ENCODE peak calls at places on chromosome 21, in ten cellular contexts. R is left ventricle myocardium superior; M is stimulated activated CD8-positive, alpha-beta memory T cell treated with anti-CD3 and anti-CD28 coated beads, Interleukin-4, amount 100 ng/mL, for 4 hours; O is NCI-H460; D is upper lobe of right lung; I is CD8-positive, alpha-beta memory T cell; G is progenitor cell of endocrine pancreas; L is adrenal gland; U is T-cell; Y is GM03348. W is an unnamed sample.

GRCh38 chr21:36188081-36188681 is 31.6 kb downstream of the DOP1B start:
- DNase-seq in R (peak; percentile 75), M (no peak), O (no peak), D (peak; percentile 68), I (no peak), G (no peak), L (peak; percentile 36), U (no peak), Y (no peak), W (no peak)

GRCh38 chr21:42837421-42838211 is 41.7 kb downstream of the WDR4 start:
- DNase-seq in R (peak; percentile 32), M (no peak), O (no peak), D (peak; percentile 60), I (no peak), G (no peak), L (no peak), U (no peak), Y (no peak), W (no peak)

GRCh38 chr21:46206163-46207005 is 22.1 kb upstream of the SPATC1L start:
- DNase-seq in R (no peak), M (no peak), O (no peak), D (peak; percentile 62), I (no peak), G (no peak), L (peak; percentile 8), U (no peak), Y (no peak), W (no peak)

GRCh38 chr21:15135867-15136629 is 71.2 kb upstream of the NRIP1 start:
- DNase-seq in R (no peak), M (no peak), O (no peak), D (no peak), I (no peak), G (no peak), L (no peak), U (no peak), Y (no peak), W (no peak)

GRCh38 chr21:38643404-38644023 is 145.2 kb upstream of the ERG start:
- DNase-seq in R (no peak), M (no peak), O (no peak), D (no peak), I (no peak), G (no peak), L (no peak), U (no peak), Y (no peak), W (no peak)

GRCh38 chr21:35528109-35529042 is 479.3 kb upstream of the RUNX1 start:
- DNase-seq in R (peak; percentile 37), M (no peak), O (no peak), D (peak; percentile 62), I (peak; percentile 53), G (no peak), L (peak; percentile 30), U (peak; percentile 32), Y (peak; percentile 37), W (peak; percentile 59)

GRCh38 chr21:19322360-19322759 is 918.8 kb upstream of the TMPRSS15 start:
- DNase-seq in R (no peak), M (no peak), O (peak; percentile 8), D (no peak), I (no peak), G (no peak), L (no peak), U (no peak), Y (no peak), W (peak; percentile 35)

GRCh38 chr21:36703626-36704280 is 4.8 kb downstream of the SIM2 start:
- DNase-seq in R (no peak), M (no peak), O (no peak), D (peak; percentile 53), I (no peak), G (no peak), L (no peak), U (no peak), Y (no peak), W (no peak)

GRCh38 chr21:46604329-46604974 is 430 bp downstream of the S100B start:
- DNase-seq in R (no peak), M (no peak), O (no peak), D (no peak), I (peak; percentile 31), G (no peak), L (no peak), U (no peak), Y (no peak), W (no peak)

GRCh38 chr21:32256226-32256625 is 22.6 kb downstream of the MIS18A start:
- DNase-seq in R (no peak), M (no peak), O (no peak), D (no peak), I (no peak), G (no peak), L (no peak), U (no peak), Y (no peak), W (no peak)

GRCh38 chr21:43312011-43312410 is 114.9 kb downstream of the SIK1 start:
- DNase-seq in R (no peak), M (no peak), O (no peak), D (no peak), I (no peak), G (no peak), L (no peak), U (no peak), Y (no peak), W (no peak)

GRCh38 chr21:44263768-44264167 is 2.1 kb upstream of the DNMT3L start:
- DNase-seq in R (no peak), M (no peak), O (no peak), D (no peak), I (no peak), G (no peak), L (no peak), U (no peak), Y (no peak), W (no peak)

GRCh38 chr21:33290441-33290840 is 24.3 kb downstream of the IL10RB start:
- DNase-seq in R (no peak), M (no peak), O (no peak), D (no peak), I (no peak), G (no peak), L (no peak), U (no peak), Y (no peak), W (no peak)

GRCh38 chr21:43926196-43926595 is 61.2 kb downstream of the AGPAT3 start:
- DNase-seq in R (no peak), M (no peak), O (no peak), D (no peak), I (no peak), G (no peak), L (no peak), U (no peak), Y (no peak), W (no peak)

W was measured in amniotic epithelial cell.